ENCODE peak calls at places on chromosomes 16 and 17, in four cellular contexts. U is aorta, L is A549, B is mesendoderm. A is an unnamed sample.

GRCh38 chr17:32187276-32187675 is 45.0 kb downstream of the RHOT1 start:
- DNase-seq in B (no peak), U (no peak), L (no peak), A (no peak)

GRCh38 chr17:49063652-49064051 is 66.5 kb downstream of the IGF2BP1 start:
- DNase-seq in L (no peak), B (no peak), U (no peak), A (peak; percentile 32)

GRCh38 chr17:50204431-50204830 is 3.0 kb upstream of the COL1A1 start:
- DNase-seq in B (no peak), U (peak; percentile 63), L (no peak), A (no peak)

GRCh38 chr17:63514477-63514876 is 8.7 kb upstream of the KCNH6 start:
- DNase-seq in U (no peak), B (no peak), L (no peak), A (no peak)

GRCh38 chr16:78490847-78491246 is 391.4 kb downstream of the WWOX start:
- DNase-seq in B (no peak), L (no peak), U (peak; percentile 80), A (no peak)

GRCh38 chr17:49259663-49260010 is 29.1 kb upstream of the PHOSPHO1 start:
- DNase-seq in U (no peak), B (no peak), L (no peak), A (no peak)

GRCh38 chr16:24514096-24514495 is 25.3 kb upstream of the RBBP6 start:
- DNase-seq in B (no peak), U (peak; percentile 4), L (no peak), A (no peak)

GRCh38 chr16:10001258-10001785 is 180.9 kb downstream of the GRIN2A start:
- DNase-seq in U (no peak), B (no peak), L (no peak), A (no peak)

GRCh38 chr17:50973557-50974494 is 107.7 kb upstream of the TOB1 start:
- DNase-seq in U (no peak), L (no peak), B (no peak), A (no peak)

GRCh38 chr17:62995377-62995885 is 29.4 kb downstream of the TANC2 start:
- DNase-seq in U (no peak), B (peak; percentile 56), L (peak; percentile 58), A (peak; percentile 70)

GRCh38 chr17:80260791-80261158 is at the start of gene RNF213:
- DNase-seq in L (no peak), B (peak; percentile 51), U (peak; percentile 84), A (peak; percentile 70)

GRCh38 chr17:72976971-72977767 is 115.3 kb downstream of the SLC39A11 start:
- DNase-seq in U (no peak), B (peak; percentile 72), L (peak; percentile 44), A (peak; percentile 95)

GRCh38 chr16:71421911-71422310 is 19.9 kb downstream of the TLE7 start:
- DNase-seq in L (peak; percentile 46), B (peak; percentile 75), U (no peak), A (no peak)

GRCh38 chr17:66426397-66427033 is 124.1 kb downstream of the PRKCA start:
- DNase-seq in U (no peak), B (peak; percentile 66), L (peak; percentile 59), A (peak; percentile 47)

GRCh38 chr16:70800306-70800705 is 652 bp downstream of the VAC14 start:
- DNase-seq in B (no peak), L (no peak), U (no peak), A (no peak)

GRCh38 chr17:41061969-41062368 is 2.1 kb upstream of the KRTAP2-3 start:
- DNase-seq in L (peak; percentile 52), B (peak; percentile 10), U (no peak), A (peak; percentile 47)

GRCh38 chr17:181213-182163 is at the start of gene DOC2B:
- DNase-seq in B (peak; percentile 45), L (no peak), U (peak; percentile 86), A (peak; percentile 74)

GRCh38 chr17:9951803-9952202 is 46.7 kb upstream of the RCVRN start:
- DNase-seq in B (no peak), U (no peak), L (no peak), A (no peak)

GRCh38 chr17:28216528-28216927 is 102.5 kb upstream of the TMEM97 start:
- DNase-seq in B (no peak), U (no peak), L (peak; percentile 27), A (peak; percentile 34)

GRCh38 chr16:58515125-58515870 is at the start of gene SETD6:
- DNase-seq in B (peak; percentile 92), U (peak; percentile 96), L (peak; percentile 86), A (peak; percentile 92)

GRCh38 chr16:31141489-31142108 is 6.1 kb upstream of the PRSS8 start:
- DNase-seq in U (no peak), L (no peak), B (no peak), A (no peak)

GRCh38 chr16:89506791-89507191 is 1.4 kb upstream of the SPG7 start:
- DNase-seq in L (no peak), U (no peak), B (no peak), A (no peak)

GRCh38 chr17:66751771-66752170 is 83.1 kb upstream of the CACNG5 start:
- DNase-seq in U (no peak), L (no peak), B (no peak), A (no peak)

GRCh38 chr17:41064301-41064700 is 1.4 kb downstream of the KRTAP2-4 start:
- DNase-seq in B (no peak), L (no peak), U (no peak), A (no peak)

GRCh38 chr17:31722251-31723056 is 136.6 kb downstream of the COPRS start:
- DNase-seq in U (no peak), L (no peak), B (no peak), A (peak; percentile 53)

DNA sequence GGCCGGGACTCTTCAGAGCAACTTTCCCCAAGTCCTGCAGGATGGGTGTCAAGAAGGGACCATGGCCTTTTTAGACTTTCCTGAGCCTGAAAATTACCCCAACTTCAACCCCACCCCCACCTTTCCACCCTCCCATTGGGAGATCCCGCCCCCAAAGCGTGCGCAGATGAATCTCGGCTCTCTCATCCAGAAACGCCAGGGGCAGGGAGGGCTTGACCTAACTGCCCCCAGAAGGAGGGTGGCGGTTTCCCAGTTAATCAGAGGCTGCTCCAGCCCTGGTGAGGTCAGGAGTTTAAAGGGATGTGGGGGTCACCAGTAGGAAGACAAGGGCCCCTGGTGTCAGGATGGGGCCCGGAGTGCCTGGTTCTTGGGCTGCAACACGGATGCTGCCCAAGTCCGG is 480 bp downstream of the KIF19 start:
- DNase-seq in U (no peak), L (no peak), B (no peak), A (no peak)
- H3K4me3 ChIP-seq in U (no peak overlapping the region), L (no peak overlapping the region), B (no peak overlapping the region), A (peak overlapping the region; percentile 25)

GRCh38 chr16:76293980-76294690 is 16.9 kb downstream of the CNTNAP4 start:
- DNase-seq in U (no peak), B (no peak), L (no peak), A (peak; percentile 10)
- H3K4me3 ChIP-seq in U (no peak overlapping the region), B (no peak overlapping the region), L (no peak overlapping the region), A (no peak overlapping the region)

DNA sequence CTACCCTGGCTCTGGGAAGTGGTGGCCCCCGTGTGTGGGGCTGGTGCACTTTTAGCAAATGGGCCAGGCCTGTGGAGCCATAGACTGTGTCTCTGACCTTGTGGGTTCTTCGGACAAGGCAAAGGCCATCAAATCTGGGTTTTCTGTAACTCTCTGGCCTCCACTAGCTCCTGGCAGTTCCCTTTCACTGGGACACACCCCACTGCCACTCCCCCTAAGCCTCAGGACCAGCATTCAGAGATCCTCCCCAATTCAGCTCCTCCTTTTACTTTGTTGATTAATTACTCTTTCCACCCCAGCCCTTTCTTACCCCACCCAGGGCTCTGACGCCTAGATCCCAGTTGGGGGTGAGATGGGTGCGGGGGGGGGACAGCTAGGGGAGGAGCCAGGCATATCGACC is 53.9 kb upstream of the IRX3 start:
- DNase-seq in L (no peak), B (no peak), U (no peak), A (no peak)
- H3K4me3 ChIP-seq in L (no peak overlapping the region), B (no peak overlapping the region), U (no peak overlapping the region), A (no peak overlapping the region)

GRCh38 chr17:39198186-39198566 is 707 bp upstream of the CACNB1 start:
- DNase-seq in L (no peak), U (no peak), B (no peak), A (no peak)
- H3K4me3 ChIP-seq in L (peak overlapping the region; percentile 96), U (no peak overlapping the region), B (no peak overlapping the region), A (no peak overlapping the region)

DNA sequence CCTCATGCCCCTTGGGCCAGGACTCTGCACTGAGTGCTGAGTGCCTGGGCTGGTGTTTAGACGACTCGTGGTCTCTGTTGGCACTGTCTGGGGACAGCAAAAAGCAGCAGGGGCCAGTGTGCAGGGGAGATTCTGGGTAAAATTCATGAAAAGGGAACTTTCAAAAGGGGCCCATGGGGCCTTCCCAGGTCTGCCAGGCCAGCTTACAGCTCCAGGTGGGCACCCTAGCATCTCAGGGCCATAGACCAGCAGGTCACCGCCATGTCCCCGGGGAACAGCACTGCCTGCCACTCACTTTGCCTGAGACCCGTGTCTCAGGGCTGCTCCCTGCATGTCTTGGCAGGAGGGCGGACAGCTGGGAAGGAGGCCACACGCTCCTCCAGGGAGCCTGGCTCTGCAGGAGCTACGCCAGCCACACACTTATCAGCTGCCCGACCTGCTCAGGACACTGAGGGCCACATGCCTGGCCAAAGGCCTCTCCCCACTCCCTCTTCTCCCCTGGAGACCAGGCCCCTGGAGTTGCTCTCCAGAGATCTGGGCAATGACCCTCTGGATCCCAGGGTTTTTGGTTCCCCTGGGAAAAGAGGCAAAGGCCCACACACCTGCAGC is 8.8 kb upstream of the FASN start:
- DNase-seq in U (no peak), B (no peak), L (no peak), A (no peak)
- H3K4me3 ChIP-seq in U (no peak overlapping the region), B (no peak overlapping the region), L (no peak overlapping the region), A (no peak overlapping the region)

DNA sequence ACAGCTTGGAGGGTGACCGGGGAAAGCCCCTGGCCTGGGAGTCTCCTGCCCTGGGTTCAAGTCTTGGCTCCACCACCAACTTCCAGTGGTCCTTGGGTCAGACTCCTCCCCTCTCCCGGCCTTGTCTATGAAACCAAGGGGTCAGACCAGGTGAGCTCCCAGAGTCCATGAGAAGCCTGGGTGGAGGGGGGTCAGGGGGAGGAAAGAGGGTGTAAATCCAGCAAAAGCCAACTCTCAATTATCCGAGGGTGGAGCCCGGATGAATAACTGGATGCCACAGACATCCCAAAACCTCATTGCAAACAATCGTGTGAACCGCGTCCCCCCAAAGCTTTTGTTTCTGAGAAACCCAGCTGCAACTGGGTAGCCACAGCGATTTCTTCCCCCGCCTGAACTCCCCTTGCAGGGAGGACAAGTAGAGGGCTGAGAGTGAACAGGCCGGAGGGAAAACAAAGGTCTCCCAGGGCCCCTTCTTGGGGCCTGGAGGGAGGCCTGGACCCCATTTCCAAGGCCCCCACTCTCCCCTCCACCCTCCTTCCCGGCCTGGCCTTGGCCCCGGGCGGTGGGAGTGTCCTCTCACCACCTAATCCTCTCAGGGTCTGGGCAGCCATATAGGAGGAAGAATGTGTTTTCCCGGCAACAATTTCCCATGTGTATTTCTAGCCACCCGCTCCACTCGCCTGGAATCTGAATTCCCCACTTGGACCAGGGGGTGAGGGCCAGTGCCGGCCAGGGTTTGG is 2.5 kb downstream of the GLIS2 start:
- DNase-seq in B (no peak), L (no peak), U (no peak), A (peak; percentile 45)
- H3K4me3 ChIP-seq in B (no peak overlapping the region), L (peak overlapping the region; percentile 87), U (no peak overlapping the region), A (no peak overlapping the region)

GRCh38 chr16:23132921-23133532 is 16.2 kb downstream of the USP31 start:
- DNase-seq in L (no peak), B (no peak), U (peak; percentile 79), A (peak; percentile 50)
- H3K4me3 ChIP-seq in L (no peak overlapping the region), B (no peak overlapping the region), U (no peak overlapping the region), A (no peak overlapping the region)

GRCh38 chr17:82835766-82836512 is 3.9 kb downstream of the ZNF750 start:
- DNase-seq in L (no peak), U (peak; percentile 72), B (no peak), A (no peak)
- H3K4me3 ChIP-seq in L (no peak overlapping the region), U (no peak overlapping the region), B (no peak overlapping the region), A (no peak overlapping the region)

A was measured in cardiac muscle cell.